ENCODE peak calls at places on chromosomes 11 and 22, in nine cellular contexts. C, A, Z, V, R, Y, F, S and P are unnamed samples.
A peak's percentile ranks its signal among the peaks of the same experiment; 100 is the strongest.

GRCh38 chr11:130587658-130588057 is 139.2 kb downstream of the ADAMTS15 start:
- DNase-seq in F (no peak), R (no peak), V (no peak), S (no peak), Y (no peak), C (no peak), A (no peak), Z (no peak), P (no peak)

GRCh38 chr11:61541568-61541967 is 33.0 kb downstream of the LRRC10B start:
- DNase-seq in R (no peak), Y (peak; percentile 83), F (no peak), V (no peak), C (no peak), S (no peak), Z (peak; percentile 31), A (no peak), P (no peak)

GRCh38 chr11:88398372-88399140 is 61.0 kb upstream of the CTSC start:
- DNase-seq in Z (peak; percentile 59), S (no peak), V (no peak), A (peak; percentile 56), F (no peak), R (no peak), C (no peak), Y (peak; percentile 46), P (no peak)

GRCh38 chr11:87878373-87878779 is 296.9 kb downstream of the RAB38 start:
- DNase-seq in Z (peak; percentile 57), R (no peak), A (peak; percentile 30), F (no peak), S (no peak), Y (peak; percentile 67), C (peak; percentile 7), V (peak; percentile 52), P (no peak)

GRCh38 chr11:72238040-72238450 is 5.9 kb downstream of the PHOX2A start:
- DNase-seq in Y (peak; percentile 68), A (no peak), S (no peak), Z (peak; percentile 62), F (peak; percentile 83), C (peak; percentile 47), V (no peak), R (no peak), P (peak; percentile 33)

GRCh38 chr11:34824425-34824824 is 91.8 kb downstream of the APIP start:
- DNase-seq in A (no peak), V (no peak), Y (no peak), Z (no peak), R (no peak), S (no peak), C (no peak), F (no peak), P (no peak)

GRCh38 chr11:106471273-106471672 is 393.8 kb downstream of the AASDHPPT start:
- DNase-seq in Z (peak; percentile 83), F (no peak), C (no peak), Y (peak; percentile 50), A (no peak), R (no peak), S (no peak), V (no peak), P (no peak)

GRCh38 chr22:25833676-25834075 is 91.7 kb downstream of the MYO18B start:
- DNase-seq in S (no peak), F (no peak), Y (no peak), Z (no peak), V (no peak), A (no peak), R (no peak), C (no peak), P (no peak)

GRCh38 chr22:37428649-37429586 is 1.6 kb upstream of the ELFN2 start:
- DNase-seq in F (peak; percentile 78), A (no peak), V (no peak), C (no peak), S (no peak), R (peak; percentile 15), Y (peak; percentile 53), Z (peak; percentile 59), P (peak; percentile 32)

GRCh38 chr11:134248910-134249480 is 4.2 kb downstream of the THYN1 start:
- DNase-seq in Y (no peak), Z (peak; percentile 34), C (no peak), R (no peak), S (no peak), F (no peak), V (no peak), A (no peak), P (peak; percentile 35)

GRCh38 chr11:27930946-27931345 is 177.0 kb downstream of the KIF18A start:
- DNase-seq in C (no peak), F (no peak), Y (no peak), Z (no peak), S (no peak), A (no peak), V (no peak), R (no peak), P (no peak)

GRCh38 chr22:42385691-42386090 is 46.5 kb downstream of the NFAM1 start:
- DNase-seq in C (peak; percentile 60), V (no peak), F (no peak), S (no peak), Y (no peak), R (no peak), A (no peak), Z (no peak), P (no peak)

GRCh38 chr22:28730146-28730545 is 11.5 kb downstream of the CHEK2 start:
- DNase-seq in A (no peak), C (no peak), R (no peak), V (no peak), Z (no peak), F (no peak), S (no peak), Y (no peak), P (no peak)

GRCh38 chr11:64620286-64620962 is 29.4 kb downstream of the SLC22A12 start:
- DNase-seq in F (no peak), V (no peak), C (no peak), Y (peak; percentile 19), Z (peak; percentile 18), A (no peak), R (no peak), S (no peak), P (no peak)

GRCh38 chr11:96978751-96979150 is 588.9 kb downstream of the JRKL start:
- DNase-seq in Y (no peak), F (no peak), V (no peak), C (no peak), Z (no peak), R (no peak), S (no peak), A (no peak), P (no peak)

GRCh38 chr11:73218106-73218829 is at the start of gene P2RY2:
- DNase-seq in Y (no peak), R (peak; percentile 4), C (no peak), S (no peak), V (no peak), A (no peak), Z (peak; percentile 23), F (peak; percentile 61), P (peak; percentile 56)

GRCh38 chr22:43296279-43296902 is 46.8 kb downstream of the SCUBE1 start:
- DNase-seq in A (no peak), F (no peak), V (no peak), S (no peak), R (no peak), Y (no peak), Z (no peak), C (no peak), P (no peak)

GRCh38 chr11:83087035-83087434 is 15.3 kb upstream of the RAB30 start:
- DNase-seq in A (no peak), Z (peak; percentile 8), R (no peak), C (no peak), S (no peak), V (peak; percentile 45), Y (no peak), F (no peak), P (no peak)

GRCh38 chr11:34305095-34305692 is 52.6 kb downstream of the ABTB2 start:
- DNase-seq in R (no peak), A (no peak), V (no peak), S (no peak), F (no peak), C (no peak), Y (no peak), Z (peak; percentile 44), P (no peak)

GRCh38 chr11:126090452-126090851 is 27.8 kb upstream of the CDON start:
- DNase-seq in Y (no peak), S (no peak), C (no peak), V (peak; percentile 56), Z (no peak), F (no peak), A (no peak), R (no peak), P (no peak)

GRCh38 chr11:19437760-19438159 is 197.0 kb upstream of the E2F8 start:
- DNase-seq in F (no peak), Y (peak; percentile 84), V (no peak), C (no peak), S (no peak), R (no peak), A (peak; percentile 75), Z (peak; percentile 16), P (no peak)

GRCh38 chr22:45082795-45083194 is 73.0 kb upstream of the PHF21B start:
- DNase-seq in V (no peak), F (no peak), Y (no peak), C (no peak), A (no peak), R (no peak), Z (no peak), S (no peak), P (no peak)

GRCh38 chr11:65427691-65428577 is 5.3 kb downstream of the NEAT1 start:
- DNase-seq in A (no peak), Z (peak; percentile 85), C (peak; percentile 66), S (no peak), Y (peak; percentile 78), F (no peak), V (no peak), R (no peak), P (peak; percentile 38)

GRCh38 chr11:125423247-125423849 is 72.7 kb downstream of the FEZ1 start:
- DNase-seq in V (no peak), R (no peak), S (no peak), A (no peak), F (peak; percentile 41), Y (no peak), C (no peak), Z (no peak), P (no peak)

GRCh38 chr22:17785185-17786184 is 11.2 kb upstream of the BID start:
- DNase-seq in Z (no peak), Y (peak; percentile 22), F (peak; percentile 62), R (peak; percentile 19), A (no peak), V (no peak), S (no peak), C (no peak), P (peak; percentile 51)

GRCh38 chr11:63961608-63962412 is 12.6 kb upstream of the COX8A start:
- DNase-seq in Z (peak; percentile 87), S (no peak), R (no peak), F (no peak), A (no peak), C (no peak), Y (peak; percentile 78), V (no peak), P (no peak)